ENCODE peak calls at places on chromosomes 7 and 10, in ten cellular contexts. D, R, Q, A, B, L, S, N, O and Z are unnamed samples.

GRCh38 chr10:11177926-11178453 is 160.3 kb downstream of the CELF2 start:
- DNase-seq in D (no peak), R (no peak), Q (no peak), A (no peak), B (no peak), L (no peak), S (no peak), N (no peak), O (no peak), Z (no peak)

GRCh38 chr10:100735345-100736143 is 9.8 kb upstream of the PAX2 start:
- DNase-seq in D (no peak), R (no peak), Q (no peak), A (no peak), B (no peak), L (no peak), S (no peak), N (no peak), O (no peak), Z (no peak)

GRCh38 chr7:108463613-108464012 is 7.4 kb upstream of the NRCAM start:
- DNase-seq in D (no peak), R (no peak), Q (no peak), A (no peak), B (no peak), L (no peak), S (no peak), N (no peak), O (no peak), Z (no peak)

GRCh38 chr7:14385074-14385473 is 395.6 kb upstream of the ETV1 start:
- DNase-seq in D (no peak), R (no peak), Q (no peak), A (no peak), B (no peak), L (no peak), S (no peak), N (no peak), O (no peak), Z (no peak)

GRCh38 chr10:43074409-43074808 is 2.5 kb upstream of the RET start:
- DNase-seq in D (no peak), R (no peak), Q (no peak), A (peak; percentile 65), B (no peak), L (no peak), S (no peak), N (no peak), O (no peak), Z (no peak)

GRCh38 chr10:89207801-89208551 is 859 bp upstream of the CH25H start:
- DNase-seq in D (no peak), R (no peak), Q (no peak), A (no peak), B (no peak), L (no peak), S (no peak), N (no peak), O (no peak), Z (no peak)

GRCh38 chr7:152145853-152146466 is 120.5 kb downstream of the GALNT11 start:
- DNase-seq in D (no peak), R (no peak), Q (no peak), A (no peak), B (no peak), L (no peak), S (no peak), N (no peak), O (peak; percentile 21), Z (no peak)

GRCh38 chr10:46557319-46558140 is 1.1 kb upstream of the GPRIN2 start:
- DNase-seq in D (no peak), R (no peak), Q (no peak), A (peak; percentile 97), B (peak; percentile 54), L (no peak), S (peak; percentile 16), N (no peak), O (no peak), Z (peak; percentile 1)

GRCh38 chr10:29392376-29393021 is 103.6 kb downstream of the LYZL1 start:
- DNase-seq in D (no peak), R (no peak), Q (peak; percentile 7), A (no peak), B (no peak), L (no peak), S (peak; percentile 46), N (no peak), O (peak; percentile 23), Z (no peak)

GRCh38 chr7:158740013-158740656 is 35.5 kb upstream of the NCAPG2 start:
- DNase-seq in D (no peak), R (no peak), Q (no peak), A (no peak), B (no peak), L (no peak), S (no peak), N (no peak), O (peak; percentile 53), Z (no peak)

GRCh38 chr7:47379629-47380324 is 202.1 kb downstream of the TNS3 start:
- DNase-seq in D (no peak), R (peak; percentile 52), Q (no peak), A (no peak), B (no peak), L (no peak), S (peak; percentile 39), N (no peak), O (peak; percentile 95), Z (no peak)

GRCh38 chr10:48608279-48608681 is 3.4 kb upstream of the ARHGAP22 start:
- DNase-seq in D (peak; percentile 67), R (no peak), Q (peak; percentile 6), A (no peak), B (no peak), L (no peak), S (no peak), N (no peak), O (peak; percentile 51), Z (no peak)

GRCh38 chr7:135208417-135208793 is 2.9 kb downstream of the WDR91 start:
- DNase-seq in D (no peak), R (no peak), Q (no peak), A (no peak), B (no peak), L (no peak), S (no peak), N (no peak), O (no peak), Z (no peak)

GRCh38 chr7:831596-832291 is 532 bp upstream of the SUN1 start:
- DNase-seq in D (peak; percentile 57), R (no peak), Q (no peak), A (no peak), B (no peak), L (no peak), S (no peak), N (no peak), O (peak; percentile 70), Z (no peak)

GRCh38 chr10:130108934-130109604 is 1.6 kb downstream of the C10orf143 start:
- DNase-seq in D (no peak), R (no peak), Q (no peak), A (no peak), B (no peak), L (no peak), S (no peak), N (no peak), O (no peak), Z (no peak)

GRCh38 chr10:34922138-34922537 is 107.0 kb upstream of the PARD3 start:
- DNase-seq in D (no peak), R (no peak), Q (no peak), A (no peak), B (no peak), L (no peak), S (no peak), N (no peak), O (peak; percentile 26), Z (no peak)

GRCh38 chr7:129494041-129494440 is 8.3 kb upstream of the SMKR1 start:
- DNase-seq in D (no peak), R (no peak), Q (no peak), A (no peak), B (no peak), L (no peak), S (no peak), N (no peak), O (no peak), Z (no peak)

GRCh38 chr7:22569586-22570321 is 69.8 kb upstream of the STEAP1B start:
- DNase-seq in D (no peak), R (peak; percentile 11), Q (no peak), A (no peak), B (no peak), L (no peak), S (no peak), N (no peak), O (no peak), Z (no peak)

GRCh38 chr7:42237891-42238531 is 1.0 kb upstream of the GLI3 start:
- DNase-seq in D (no peak), R (peak; percentile 28), Q (no peak), A (no peak), B (peak; percentile 75), L (no peak), S (peak; percentile 91), N (no peak), O (peak; percentile 80), Z (peak; percentile 30)

GRCh38 chr10:101817542-101818118 is 614 bp downstream of the OGA start:
- DNase-seq in D (no peak), R (no peak), Q (no peak), A (peak; percentile 93), B (peak; percentile 90), L (no peak), S (peak; percentile 98), N (no peak), O (peak; percentile 61), Z (peak; percentile 84)

GRCh38 chr7:12851841-12852240 is 164.4 kb downstream of the ARL4A start:
- DNase-seq in D (no peak), R (no peak), Q (no peak), A (no peak), B (no peak), L (no peak), S (no peak), N (no peak), O (no peak), Z (no peak)

GRCh38 chr10:17023386-17024298 is 106.0 kb downstream of the CUBN start:
- DNase-seq in D (peak; percentile 23), R (no peak), Q (peak; percentile 56), A (no peak), B (no peak), L (no peak), S (peak; percentile 80), N (peak; percentile 50), O (peak; percentile 38), Z (peak; percentile 74)

GRCh38 chr10:119268871-119269506 is 61.6 kb downstream of the GRK5 start:
- DNase-seq in D (peak; percentile 58), R (no peak), Q (peak; percentile 47), A (peak; percentile 61), B (no peak), L (no peak), S (no peak), N (peak; percentile 26), O (no peak), Z (no peak)

GRCh38 chr10:70966848-70967553 is 78.6 kb upstream of the PCBD1 start:
- DNase-seq in D (no peak), R (no peak), Q (no peak), A (peak; percentile 17), B (no peak), L (no peak), S (no peak), N (no peak), O (no peak), Z (no peak)

GRCh38 chr7:3128857-3129256 is 85.2 kb upstream of the CARD11 start:
- DNase-seq in D (no peak), R (no peak), Q (no peak), A (no peak), B (no peak), L (no peak), S (no peak), N (no peak), O (no peak), Z (no peak)